ENCODE peak calls at places on chromosome 14, in six cellular contexts. One of them, this sample, is unnamed.

GRCh38 chr14:64856528-64857445 is 22.9 kb downstream of the SPTB start:
- DNase-seq in AG04450: no peak
- DNase-seq in psoas muscle: no peak
- DNase-seq in cardiac muscle cell: no peak
- DNase-seq in OCI-LY7: no peak
- DNase-seq in colonic mucosa: no peak
- DNase-seq in this sample: no peak

GRCh38 chr14:72685456-72685855 is 208.4 kb downstream of the DPF3 start:
- DNase-seq in AG04450: no peak
- DNase-seq in colonic mucosa: no peak
- DNase-seq in OCI-LY7: no peak
- DNase-seq in psoas muscle: no peak
- DNase-seq in cardiac muscle cell: no peak
- DNase-seq in this sample: no peak

GRCh38 chr14:100282766-100283419 is 23.4 kb downstream of the SLC25A29 start:
- DNase-seq in AG04450: no peak
- DNase-seq in cardiac muscle cell: no peak
- DNase-seq in psoas muscle: no peak
- DNase-seq in OCI-LY7: no peak
- DNase-seq in colonic mucosa: no peak
- DNase-seq in this sample: no peak

GRCh38 chr14:26870722-26871121 is 272.9 kb upstream of the NOVA1 start:
- DNase-seq in colonic mucosa: no peak
- DNase-seq in AG04450: no peak
- DNase-seq in psoas muscle: no peak
- DNase-seq in OCI-LY7: no peak
- DNase-seq in cardiac muscle cell: no peak
- DNase-seq in this sample: no peak

GRCh38 chr14:28321475-28322244 is 444.9 kb upstream of the FOXG1 start:
- DNase-seq in AG04450: no peak
- DNase-seq in colonic mucosa: no peak
- DNase-seq in OCI-LY7: no peak
- DNase-seq in psoas muscle: no peak
- DNase-seq in cardiac muscle cell: peak
- DNase-seq in this sample: no peak

GRCh38 chr14:99267871-99268775 is 3.9 kb downstream of the BCL11B start:
- DNase-seq in AG04450: no peak
- DNase-seq in OCI-LY7: no peak
- DNase-seq in colonic mucosa: no peak
- DNase-seq in cardiac muscle cell: no peak
- DNase-seq in psoas muscle: no peak
- DNase-seq in this sample: no peak

GRCh38 chr14:38662781-38663180 is 406.9 kb upstream of the CLEC14A start:
- DNase-seq in colonic mucosa: no peak
- DNase-seq in cardiac muscle cell: no peak
- DNase-seq in OCI-LY7: no peak
- DNase-seq in AG04450: no peak
- DNase-seq in psoas muscle: no peak
- DNase-seq in this sample: no peak

GRCh38 chr14:90755661-90756304 is 60.4 kb downstream of the TTC7B start:
- DNase-seq in OCI-LY7: no peak
- DNase-seq in psoas muscle: no peak
- DNase-seq in colonic mucosa: no peak
- DNase-seq in AG04450: no peak
- DNase-seq in cardiac muscle cell: no peak
- DNase-seq in this sample: no peak

GRCh38 chr14:31106768-31107167 is 80.6 kb upstream of the STRN3 start:
- DNase-seq in psoas muscle: no peak
- DNase-seq in OCI-LY7: no peak
- DNase-seq in AG04450: no peak
- DNase-seq in cardiac muscle cell: peak
- DNase-seq in colonic mucosa: no peak
- DNase-seq in this sample: no peak

GRCh38 chr14:32648434-32648833 is 290.2 kb upstream of the NPAS3 start:
- DNase-seq in colonic mucosa: no peak
- DNase-seq in psoas muscle: no peak
- DNase-seq in OCI-LY7: no peak
- DNase-seq in AG04450: peak
- DNase-seq in cardiac muscle cell: peak
- DNase-seq in this sample: no peak

GRCh38 chr14:34060747-34061050 is 109.8 kb upstream of the EGLN3 start:
- DNase-seq in colonic mucosa: no peak
- DNase-seq in cardiac muscle cell: no peak
- DNase-seq in psoas muscle: no peak
- DNase-seq in AG04450: no peak
- DNase-seq in OCI-LY7: no peak
- DNase-seq in this sample: no peak

GRCh38 chr14:100307215-100308111 is 1.2 kb upstream of the SLC25A29 start:
- DNase-seq in colonic mucosa: peak
- DNase-seq in cardiac muscle cell: no peak
- DNase-seq in psoas muscle: peak
- DNase-seq in AG04450: no peak
- DNase-seq in OCI-LY7: no peak
- DNase-seq in this sample: no peak

GRCh38 chr14:53953828-53954550 is 2.6 kb downstream of the BMP4 start:
- DNase-seq in colonic mucosa: peak
- DNase-seq in cardiac muscle cell: peak
- DNase-seq in psoas muscle: peak
- DNase-seq in OCI-LY7: no peak
- DNase-seq in AG04450: no peak
- DNase-seq in this sample: no peak

GRCh38 chr14:103626150-103626850 is 2.7 kb upstream of the KLC1 start:
- DNase-seq in OCI-LY7: peak
- DNase-seq in cardiac muscle cell: no peak
- DNase-seq in colonic mucosa: no peak
- DNase-seq in AG04450: no peak
- DNase-seq in psoas muscle: no peak
- DNase-seq in this sample: no peak

GRCh38 chr14:57933363-57933762 is 67.5 kb upstream of the SLC35F4 start:
- DNase-seq in cardiac muscle cell: no peak
- DNase-seq in colonic mucosa: no peak
- DNase-seq in AG04450: no peak
- DNase-seq in OCI-LY7: no peak
- DNase-seq in psoas muscle: no peak
- DNase-seq in this sample: no peak

GRCh38 chr14:77910506-77910905 is 110.6 kb downstream of the ADCK1 start:
- DNase-seq in cardiac muscle cell: no peak
- DNase-seq in colonic mucosa: no peak
- DNase-seq in psoas muscle: no peak
- DNase-seq in OCI-LY7: no peak
- DNase-seq in AG04450: no peak
- DNase-seq in this sample: no peak

GRCh38 chr14:97350415-97350814 is 553.2 kb downstream of the VRK1 start:
- DNase-seq in OCI-LY7: no peak
- DNase-seq in colonic mucosa: no peak
- DNase-seq in cardiac muscle cell: no peak
- DNase-seq in psoas muscle: no peak
- DNase-seq in AG04450: no peak
- DNase-seq in this sample: no peak

GRCh38 chr14:74577247-74577947 is 34.6 kb downstream of the LTBP2 start:
- DNase-seq in psoas muscle: peak
- DNase-seq in colonic mucosa: no peak
- DNase-seq in cardiac muscle cell: peak
- DNase-seq in OCI-LY7: no peak
- DNase-seq in AG04450: no peak
- DNase-seq in this sample: no peak

GRCh38 chr14:101008631-101009336 is 105.3 kb upstream of the RTL1 start:
- DNase-seq in cardiac muscle cell: no peak
- DNase-seq in psoas muscle: no peak
- DNase-seq in AG04450: no peak
- DNase-seq in OCI-LY7: no peak
- DNase-seq in colonic mucosa: no peak
- DNase-seq in this sample: peak

GRCh38 chr14:71803539-71804260 is 128.5 kb upstream of the RGS6 start:
- DNase-seq in colonic mucosa: no peak
- DNase-seq in AG04450: peak
- DNase-seq in cardiac muscle cell: peak
- DNase-seq in OCI-LY7: peak
- DNase-seq in psoas muscle: no peak
- DNase-seq in this sample: no peak

GRCh38 chr14:74508844-74509428 is 15.4 kb downstream of the ISCA2 start:
- DNase-seq in OCI-LY7: no peak
- DNase-seq in psoas muscle: no peak
- DNase-seq in cardiac muscle cell: no peak
- DNase-seq in AG04450: no peak
- DNase-seq in colonic mucosa: no peak
- DNase-seq in this sample: no peak

GRCh38 chr14:99758121-99758871 is 34.9 kb upstream of the EML1 start:
- DNase-seq in psoas muscle: no peak
- DNase-seq in AG04450: peak
- DNase-seq in OCI-LY7: no peak
- DNase-seq in colonic mucosa: no peak
- DNase-seq in cardiac muscle cell: peak
- DNase-seq in this sample: no peak

GRCh38 chr14:90599748-90600507 is 203.1 kb downstream of the CALM1 start:
- DNase-seq in OCI-LY7: no peak
- DNase-seq in cardiac muscle cell: peak
- DNase-seq in psoas muscle: no peak
- DNase-seq in AG04450: no peak
- DNase-seq in colonic mucosa: no peak
- DNase-seq in this sample: no peak

DNA sequence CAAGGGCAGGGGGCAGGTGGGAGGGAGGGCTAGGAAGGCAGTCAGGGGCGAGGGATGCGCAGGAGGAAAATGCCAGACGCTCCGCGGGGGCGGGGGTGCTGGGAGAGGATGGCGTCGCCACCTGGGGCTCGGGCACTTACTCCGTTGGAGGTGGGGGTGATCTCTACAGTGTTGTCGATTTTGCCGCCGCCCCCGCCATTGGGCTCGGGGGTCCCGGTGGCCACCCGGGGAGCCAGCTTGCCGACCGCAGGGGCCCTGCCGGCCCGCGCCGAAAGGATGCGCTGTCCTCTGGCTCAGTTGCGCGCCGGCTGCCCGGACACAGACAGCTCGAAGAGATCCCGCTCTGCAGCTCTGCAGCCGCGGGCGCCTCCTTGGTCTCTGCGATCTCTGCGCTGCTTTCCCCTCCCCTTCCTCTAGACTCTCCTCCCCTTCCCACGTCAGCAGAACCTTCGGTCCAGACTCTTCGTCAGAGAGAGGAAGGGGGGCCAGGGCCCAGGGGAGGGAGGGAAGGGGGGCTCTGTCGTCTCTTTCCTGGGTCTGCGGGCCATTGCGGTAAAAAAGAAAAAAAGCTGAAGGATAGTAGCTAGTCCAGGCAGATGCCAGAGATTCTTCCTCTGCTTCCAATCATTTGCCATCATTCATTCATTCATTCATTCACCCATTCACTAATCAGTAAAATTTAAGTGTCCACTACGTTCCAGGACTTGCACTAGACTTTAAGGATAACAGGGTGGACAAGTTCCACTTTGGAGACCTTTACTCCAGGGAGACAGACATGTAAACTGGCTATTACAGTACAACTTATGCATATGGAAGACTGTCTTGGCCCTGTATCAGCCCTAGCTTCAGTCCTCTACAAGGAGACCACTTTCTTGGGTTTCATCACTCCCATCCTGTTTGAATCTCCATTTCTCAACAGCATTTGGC is at the start of gene SLC22A17:
- DNase-seq in colonic mucosa: peak
- DNase-seq in OCI-LY7: no peak
- DNase-seq in psoas muscle: peak
- DNase-seq in cardiac muscle cell: peak
- DNase-seq in AG04450: peak
- DNase-seq in this sample: no peak
- TF ChIP-seq CTCF in colonic mucosa: no peak
- TF ChIP-seq CTCF in OCI-LY7: no peak
- TF ChIP-seq CTCF in psoas muscle: no peak
- TF ChIP-seq CTCF in cardiac muscle cell: no peak
- TF ChIP-seq CTCF in AG04450: peak
- TF ChIP-seq CTCF in this sample: no peak

GRCh38 chr14:68977741-68978549 is 1.2 kb downstream of the ACTN1 start:
- DNase-seq in cardiac muscle cell: peak
- DNase-seq in colonic mucosa: peak
- DNase-seq in OCI-LY7: no peak
- DNase-seq in AG04450: peak
- DNase-seq in psoas muscle: peak
- DNase-seq in this sample: peak
- TF ChIP-seq CTCF in cardiac muscle cell: no peak
- TF ChIP-seq CTCF in colonic mucosa: no peak
- TF ChIP-seq CTCF in OCI-LY7: no peak
- TF ChIP-seq CTCF in AG04450: no peak
- TF ChIP-seq CTCF in psoas muscle: no peak
- TF ChIP-seq CTCF in this sample: no peak

GRCh38 chr14:89308232-89308959 is 108.6 kb downstream of the FOXN3 start:
- DNase-seq in OCI-LY7: peak
- DNase-seq in cardiac muscle cell: peak
- DNase-seq in colonic mucosa: no peak
- DNase-seq in psoas muscle: no peak
- DNase-seq in AG04450: no peak
- DNase-seq in this sample: peak
- TF ChIP-seq CTCF in OCI-LY7: peak
- TF ChIP-seq CTCF in cardiac muscle cell: no peak
- TF ChIP-seq CTCF in colonic mucosa: no peak
- TF ChIP-seq CTCF in psoas muscle: no peak
- TF ChIP-seq CTCF in AG04450: no peak
- TF ChIP-seq CTCF in this sample: peak

DNA sequence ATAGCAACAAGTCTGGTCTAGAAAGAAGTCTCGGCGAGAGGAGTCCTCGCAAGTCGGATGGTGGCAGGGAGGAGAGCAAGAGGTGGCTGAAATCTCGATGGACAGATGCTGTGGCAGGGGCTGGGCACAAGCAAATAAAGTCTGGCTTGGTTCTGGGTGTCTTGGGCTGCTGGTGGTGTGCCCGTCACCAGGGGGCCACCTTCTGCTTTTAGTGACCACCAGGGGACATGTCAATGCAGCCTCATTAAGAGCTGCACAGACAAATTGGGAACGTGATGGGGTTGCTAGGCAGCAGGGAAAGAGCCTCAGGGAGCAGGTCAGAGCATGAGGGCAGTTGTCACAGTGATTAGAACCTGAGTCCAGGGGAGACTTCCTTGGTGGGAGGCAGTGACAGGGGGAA is 43.9 kb downstream of the LRRC74A start:
- DNase-seq in colonic mucosa: no peak
- DNase-seq in OCI-LY7: no peak
- DNase-seq in cardiac muscle cell: no peak
- DNase-seq in AG04450: no peak
- DNase-seq in psoas muscle: no peak
- DNase-seq in this sample: no peak
- TF ChIP-seq CTCF in colonic mucosa: no peak
- TF ChIP-seq CTCF in OCI-LY7: no peak
- TF ChIP-seq CTCF in cardiac muscle cell: no peak
- TF ChIP-seq CTCF in AG04450: peak
- TF ChIP-seq CTCF in psoas muscle: no peak
- TF ChIP-seq CTCF in this sample: no peak

DNA sequence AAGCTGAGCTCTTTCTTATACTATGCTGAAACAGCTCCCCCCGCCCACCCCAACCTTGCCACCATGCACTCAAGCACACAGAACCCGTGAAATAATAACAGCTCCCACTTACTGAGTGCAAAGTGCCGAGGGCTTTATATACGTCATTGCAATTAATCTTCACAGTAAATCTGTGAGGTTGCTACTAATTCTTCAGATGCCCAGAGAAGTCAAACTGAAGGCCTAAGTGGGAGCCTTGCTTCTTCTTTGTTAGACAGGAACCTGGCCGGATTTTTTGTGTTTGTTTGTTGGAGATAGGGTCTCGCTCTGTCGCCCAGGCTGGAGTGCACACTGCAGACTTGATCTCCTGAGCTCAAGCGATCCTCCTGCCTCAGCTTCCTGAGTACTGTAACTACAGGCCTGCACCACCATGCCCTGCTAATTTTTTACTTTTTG is 34.0 kb downstream of the VCPKMT start:
- DNase-seq in cardiac muscle cell: no peak
- DNase-seq in colonic mucosa: no peak
- DNase-seq in AG04450: no peak
- DNase-seq in OCI-LY7: peak
- DNase-seq in psoas muscle: no peak
- DNase-seq in this sample: no peak
- TF ChIP-seq CTCF in cardiac muscle cell: no peak
- TF ChIP-seq CTCF in colonic mucosa: no peak
- TF ChIP-seq CTCF in AG04450: no peak
- TF ChIP-seq CTCF in OCI-LY7: no peak
- TF ChIP-seq CTCF in psoas muscle: no peak
- TF ChIP-seq CTCF in this sample: no peak